ENCODE peak calls at places on chromosomes 7 and 10, in six cellular contexts. One of them, this sample, is unnamed.

GRCh38 chr7:1015631-1016121 is 28.7 kb upstream of the GPR146 start:
- DNase-seq in fibroblast of lung: no peak
- DNase-seq in mucosa of descending colon: no peak
- DNase-seq in A549: no peak
- DNase-seq in kidney epithelial cell: no peak
- DNase-seq in thoracic aorta: no peak
- DNase-seq in this sample: no peak

GRCh38 chr7:105835441-105835840 is 41.0 kb downstream of the ATXN7L1 start:
- DNase-seq in kidney epithelial cell: no peak
- DNase-seq in thoracic aorta: no peak
- DNase-seq in fibroblast of lung: peak
- DNase-seq in A549: no peak
- DNase-seq in mucosa of descending colon: no peak
- DNase-seq in this sample: no peak

GRCh38 chr7:82345886-82346285 is 97.7 kb downstream of the CACNA2D1 start:
- DNase-seq in mucosa of descending colon: no peak
- DNase-seq in kidney epithelial cell: no peak
- DNase-seq in A549: no peak
- DNase-seq in fibroblast of lung: no peak
- DNase-seq in thoracic aorta: no peak
- DNase-seq in this sample: no peak

GRCh38 chr10:11162828-11163599 is 145.3 kb downstream of the CELF2 start:
- DNase-seq in A549: no peak
- DNase-seq in kidney epithelial cell: no peak
- DNase-seq in thoracic aorta: no peak
- DNase-seq in mucosa of descending colon: peak
- DNase-seq in fibroblast of lung: no peak
- DNase-seq in this sample: no peak

GRCh38 chr10:72335394-72336258 is 19.1 kb downstream of the DNAJB12 start:
- DNase-seq in mucosa of descending colon: peak
- DNase-seq in A549: no peak
- DNase-seq in fibroblast of lung: peak
- DNase-seq in thoracic aorta: no peak
- DNase-seq in kidney epithelial cell: no peak
- DNase-seq in this sample: no peak

GRCh38 chr7:74454948-74455804 is 1.5 kb downstream of the GTF2IRD1 start:
- DNase-seq in thoracic aorta: no peak
- DNase-seq in A549: no peak
- DNase-seq in mucosa of descending colon: peak
- DNase-seq in kidney epithelial cell: no peak
- DNase-seq in fibroblast of lung: no peak
- DNase-seq in this sample: no peak

GRCh38 chr10:8060704-8061121 is 6.2 kb downstream of the GATA3 start:
- DNase-seq in A549: no peak
- DNase-seq in thoracic aorta: no peak
- DNase-seq in kidney epithelial cell: no peak
- DNase-seq in mucosa of descending colon: no peak
- DNase-seq in fibroblast of lung: no peak
- DNase-seq in this sample: no peak

GRCh38 chr10:32446701-32447406 is 914 bp downstream of the CCDC7 start:
- DNase-seq in thoracic aorta: no peak
- DNase-seq in fibroblast of lung: peak
- DNase-seq in mucosa of descending colon: peak
- DNase-seq in A549: peak
- DNase-seq in kidney epithelial cell: no peak
- DNase-seq in this sample: no peak

GRCh38 chr10:49334993-49335972 is 36.3 kb downstream of the C10orf71 start:
- DNase-seq in mucosa of descending colon: no peak
- DNase-seq in kidney epithelial cell: no peak
- DNase-seq in fibroblast of lung: no peak
- DNase-seq in A549: no peak
- DNase-seq in thoracic aorta: no peak
- DNase-seq in this sample: no peak

GRCh38 chr10:78977761-78978305 is 90.9 kb upstream of the ZMIZ1 start:
- DNase-seq in mucosa of descending colon: no peak
- DNase-seq in kidney epithelial cell: peak
- DNase-seq in thoracic aorta: no peak
- DNase-seq in A549: no peak
- DNase-seq in fibroblast of lung: peak
- DNase-seq in this sample: no peak

GRCh38 chr7:27156901-27157716 is 634 bp upstream of the HOXA7 start:
- DNase-seq in mucosa of descending colon: peak
- DNase-seq in kidney epithelial cell: no peak
- DNase-seq in A549: no peak
- DNase-seq in thoracic aorta: no peak
- DNase-seq in fibroblast of lung: no peak
- DNase-seq in this sample: no peak

GRCh38 chr7:117071597-117071996 is 118.3 kb downstream of the ST7 start:
- DNase-seq in kidney epithelial cell: no peak
- DNase-seq in thoracic aorta: no peak
- DNase-seq in fibroblast of lung: no peak
- DNase-seq in A549: no peak
- DNase-seq in mucosa of descending colon: no peak
- DNase-seq in this sample: no peak

GRCh38 chr10:32265756-32266155 is 81.2 kb downstream of the EPC1 start:
- DNase-seq in mucosa of descending colon: no peak
- DNase-seq in A549: no peak
- DNase-seq in thoracic aorta: no peak
- DNase-seq in kidney epithelial cell: no peak
- DNase-seq in fibroblast of lung: no peak
- DNase-seq in this sample: no peak

GRCh38 chr7:120097020-120097419 is 176.0 kb upstream of the KCND2 start:
- DNase-seq in A549: no peak
- DNase-seq in thoracic aorta: no peak
- DNase-seq in fibroblast of lung: no peak
- DNase-seq in kidney epithelial cell: no peak
- DNase-seq in mucosa of descending colon: no peak
- DNase-seq in this sample: no peak

GRCh38 chr10:119253433-119254174 is 46.2 kb downstream of the GRK5 start:
- DNase-seq in mucosa of descending colon: peak
- DNase-seq in kidney epithelial cell: peak
- DNase-seq in fibroblast of lung: peak
- DNase-seq in thoracic aorta: peak
- DNase-seq in A549: peak
- DNase-seq in this sample: peak

GRCh38 chr7:24284699-24285506 is 913 bp downstream of the NPY start:
- DNase-seq in A549: no peak
- DNase-seq in kidney epithelial cell: no peak
- DNase-seq in fibroblast of lung: no peak
- DNase-seq in mucosa of descending colon: no peak
- DNase-seq in thoracic aorta: no peak
- DNase-seq in this sample: no peak
- H3K4me3 ChIP-seq in A549: peak
- H3K4me3 ChIP-seq in kidney epithelial cell: no peak
- H3K4me3 ChIP-seq in fibroblast of lung: no peak
- H3K4me3 ChIP-seq in mucosa of descending colon: no peak
- H3K4me3 ChIP-seq in thoracic aorta: peak
- H3K4me3 ChIP-seq in this sample: no peak

DNA sequence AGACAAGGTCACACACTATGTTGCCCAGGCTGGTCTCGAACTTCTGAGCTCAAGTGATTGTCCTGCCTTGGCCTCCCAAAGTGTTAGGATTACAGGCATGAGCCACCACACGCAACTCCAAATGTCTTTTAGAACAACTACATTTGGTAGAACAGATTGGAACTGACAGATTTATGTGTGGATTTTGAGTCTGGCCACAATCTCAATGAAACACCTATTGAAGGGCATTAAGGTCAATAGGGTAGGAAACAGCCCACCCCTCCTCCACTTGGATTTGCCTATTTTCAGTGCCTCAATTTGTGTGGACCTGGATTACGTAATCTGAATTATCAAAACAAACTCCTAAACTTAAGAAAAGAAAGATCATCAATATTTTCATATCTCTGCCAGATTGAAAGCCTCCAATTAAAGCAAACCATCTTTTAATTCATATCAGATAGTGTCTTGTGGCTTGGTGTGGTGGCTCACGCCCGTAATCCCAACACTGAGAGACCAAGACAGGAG is 15.5 kb upstream of the CYP51A1 start:
- DNase-seq in thoracic aorta: no peak
- DNase-seq in kidney epithelial cell: no peak
- DNase-seq in mucosa of descending colon: no peak
- DNase-seq in fibroblast of lung: no peak
- DNase-seq in A549: no peak
- DNase-seq in this sample: no peak
- TF ChIP-seq CTCF in thoracic aorta: no peak
- TF ChIP-seq CTCF in kidney epithelial cell: no peak
- TF ChIP-seq CTCF in mucosa of descending colon: no peak
- TF ChIP-seq CTCF in fibroblast of lung: no peak
- TF ChIP-seq CTCF in A549: no peak
- TF ChIP-seq CTCF in this sample: no peak

DNA sequence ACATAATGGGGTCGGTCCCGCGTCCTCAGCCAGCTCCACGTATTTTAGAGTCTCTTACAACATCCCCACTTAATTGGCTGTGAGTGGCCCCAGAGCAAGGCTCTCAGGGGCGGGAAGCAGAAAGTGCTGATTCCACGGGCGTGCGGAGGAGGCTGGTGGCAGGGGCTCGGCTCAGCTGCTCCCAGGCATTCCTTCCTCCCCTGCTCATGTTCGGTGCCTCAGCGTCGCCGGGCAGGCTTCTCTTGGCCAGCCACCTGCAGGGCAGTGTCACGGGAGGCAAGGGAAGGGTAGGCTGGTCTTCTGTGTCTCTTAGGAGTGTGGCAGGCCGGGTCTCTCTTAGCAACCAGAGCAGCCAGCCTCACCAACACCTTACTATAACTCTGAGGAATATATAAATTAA is 33.8 kb downstream of the IL15RA start:
- DNase-seq in fibroblast of lung: peak
- DNase-seq in A549: no peak
- DNase-seq in mucosa of descending colon: peak
- DNase-seq in thoracic aorta: no peak
- DNase-seq in kidney epithelial cell: no peak
- DNase-seq in this sample: no peak
- H3K4me3 ChIP-seq in fibroblast of lung: no peak
- H3K4me3 ChIP-seq in A549: no peak
- H3K4me3 ChIP-seq in mucosa of descending colon: no peak
- H3K4me3 ChIP-seq in thoracic aorta: peak
- H3K4me3 ChIP-seq in kidney epithelial cell: no peak
- H3K4me3 ChIP-seq in this sample: no peak

GRCh38 chr10:126634347-126634746 is 36.1 kb downstream of the C10orf90 start:
- DNase-seq in thoracic aorta: no peak
- DNase-seq in mucosa of descending colon: no peak
- DNase-seq in kidney epithelial cell: no peak
- DNase-seq in fibroblast of lung: no peak
- DNase-seq in A549: no peak
- DNase-seq in this sample: no peak
- TF ChIP-seq CTCF in thoracic aorta: no peak
- TF ChIP-seq CTCF in mucosa of descending colon: no peak
- TF ChIP-seq CTCF in kidney epithelial cell: no peak
- TF ChIP-seq CTCF in fibroblast of lung: no peak
- TF ChIP-seq CTCF in A549: no peak
- TF ChIP-seq CTCF in this sample: no peak

DNA sequence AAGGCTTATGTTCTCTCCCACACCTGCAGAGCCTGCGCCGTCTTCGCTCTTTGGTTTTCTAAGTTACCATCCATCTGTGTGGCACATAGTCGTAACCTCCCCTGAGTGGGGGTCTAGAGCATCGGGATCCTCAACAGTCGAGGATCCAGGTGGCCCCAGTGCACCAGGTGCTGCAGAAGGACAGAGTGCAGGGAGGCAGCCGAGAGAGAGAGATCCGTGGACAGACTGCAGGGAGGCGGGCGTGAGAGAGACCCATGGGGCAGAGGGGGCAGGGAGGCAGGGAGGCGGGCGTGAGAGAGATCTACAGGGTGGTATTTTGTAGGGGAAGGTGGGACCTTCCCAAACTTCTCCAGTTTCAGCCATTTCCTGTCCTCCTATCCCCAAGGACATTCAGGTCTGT is 42.3 kb downstream of the PFKP start:
- DNase-seq in mucosa of descending colon: no peak
- DNase-seq in fibroblast of lung: no peak
- DNase-seq in thoracic aorta: no peak
- DNase-seq in kidney epithelial cell: no peak
- DNase-seq in A549: no peak
- DNase-seq in this sample: no peak
- H3K4me3 ChIP-seq in mucosa of descending colon: no peak
- H3K4me3 ChIP-seq in fibroblast of lung: no peak
- H3K4me3 ChIP-seq in thoracic aorta: no peak
- H3K4me3 ChIP-seq in kidney epithelial cell: no peak
- H3K4me3 ChIP-seq in A549: no peak
- H3K4me3 ChIP-seq in this sample: no peak

GRCh38 chr7:80294321-80294720 is 159.7 kb downstream of the GNAI1 start:
- DNase-seq in fibroblast of lung: peak
- DNase-seq in kidney epithelial cell: no peak
- DNase-seq in mucosa of descending colon: no peak
- DNase-seq in thoracic aorta: no peak
- DNase-seq in A549: no peak
- DNase-seq in this sample: no peak

GRCh38 chr7:80287400-80288174 is 153.0 kb downstream of the GNAI1 start:
- DNase-seq in A549: no peak
- DNase-seq in fibroblast of lung: no peak
- DNase-seq in mucosa of descending colon: no peak
- DNase-seq in kidney epithelial cell: no peak
- DNase-seq in thoracic aorta: no peak
- DNase-seq in this sample: no peak

GRCh38 chr7:80286611-80287010 is 152.0 kb downstream of the GNAI1 start:
- DNase-seq in thoracic aorta: no peak
- DNase-seq in fibroblast of lung: no peak
- DNase-seq in kidney epithelial cell: no peak
- DNase-seq in A549: no peak
- DNase-seq in mucosa of descending colon: no peak
- DNase-seq in this sample: no peak

GRCh38 chr7:80284848-80285247 is 150.2 kb downstream of the GNAI1 start:
- DNase-seq in A549: no peak
- DNase-seq in fibroblast of lung: peak
- DNase-seq in kidney epithelial cell: no peak
- DNase-seq in thoracic aorta: no peak
- DNase-seq in mucosa of descending colon: no peak
- DNase-seq in this sample: peak

DNA sequence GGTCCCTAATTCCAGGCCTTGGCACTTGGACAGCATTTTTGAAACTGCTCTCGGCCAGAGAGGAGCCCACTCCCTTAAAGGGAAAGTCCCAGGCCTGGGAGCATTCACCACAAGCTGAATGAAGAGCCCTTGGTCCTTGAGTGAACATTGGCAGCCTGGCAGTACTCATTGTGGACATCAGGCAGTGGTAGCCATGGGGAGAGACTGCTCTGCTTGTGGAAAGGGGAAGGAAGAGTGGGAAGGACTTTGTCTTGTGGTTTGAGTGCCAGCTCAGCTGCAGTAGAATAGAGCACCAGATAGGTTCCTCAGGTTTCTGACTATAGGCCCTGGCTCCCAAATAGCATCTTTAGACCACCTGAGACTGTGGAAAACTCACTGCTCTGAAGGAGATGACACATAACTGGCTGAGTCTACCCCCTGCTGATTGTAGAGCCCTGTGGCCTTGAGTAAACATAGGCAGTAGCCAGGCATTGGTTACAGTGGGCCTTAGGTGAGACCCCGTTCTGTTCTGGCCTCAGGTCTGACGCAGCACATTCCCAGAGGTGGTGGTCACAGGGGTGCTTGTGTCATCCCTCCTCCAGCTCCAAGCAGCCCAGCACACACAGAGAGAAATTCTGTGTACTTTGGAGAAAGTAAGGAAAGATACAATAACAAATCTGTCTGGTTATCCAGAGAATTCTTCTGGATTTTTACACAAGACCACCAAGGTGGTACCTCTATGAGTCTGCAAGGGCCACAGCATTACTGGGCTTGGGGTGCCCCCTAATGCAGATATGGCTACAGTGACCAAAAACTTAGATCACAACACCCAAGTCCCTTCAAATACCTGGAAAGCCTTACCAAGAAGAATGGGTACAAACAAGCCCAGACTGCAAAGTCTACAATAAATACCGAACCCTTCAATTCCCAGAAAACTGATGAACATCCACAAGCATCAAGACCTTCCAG is 153.8 kb downstream of the GNAI1 start:
- DNase-seq in thoracic aorta: no peak
- DNase-seq in kidney epithelial cell: no peak
- DNase-seq in A549: no peak
- DNase-seq in fibroblast of lung: peak
- DNase-seq in mucosa of descending colon: no peak
- DNase-seq in this sample: no peak
- TF ChIP-seq CTCF in thoracic aorta: no peak
- TF ChIP-seq CTCF in kidney epithelial cell: no peak
- TF ChIP-seq CTCF in A549: peak
- TF ChIP-seq CTCF in fibroblast of lung: peak
- TF ChIP-seq CTCF in mucosa of descending colon: no peak
- TF ChIP-seq CTCF in this sample: no peak

This sample was measured in AG04449.